ENCODE peak calls at places on chromosomes 5 and 9, in four cellular contexts. I, Z, C and F are unnamed samples.
A peak's percentile ranks its signal among the peaks of the same experiment; 100 is the strongest.

GRCh38 chr5:1208743-1209551 is 7.6 kb downstream of the SLC6A19 start:
- DNase-seq in I (no peak), Z (no peak), C (no peak), F (no peak)

GRCh38 chr9:100308965-100309564 is 43.7 kb downstream of the TEX10 start:
- DNase-seq in I (no peak), Z (no peak), C (no peak), F (no peak)

GRCh38 chr5:142915840-142916424 is 145.8 kb downstream of the ARHGAP26 start:
- DNase-seq in I (no peak), Z (peak; percentile 34), C (no peak), F (no peak)

GRCh38 chr5:77635617-77636422 is 2.7 kb downstream of the OTP start:
- DNase-seq in I (no peak), Z (no peak), C (no peak), F (no peak)

GRCh38 chr5:154285661-154286408 is 95.3 kb downstream of the GALNT10 start:
- DNase-seq in I (no peak), Z (no peak), C (no peak), F (no peak)

GRCh38 chr9:91258448-91258847 is 103.3 kb downstream of the AUH start:
- DNase-seq in I (no peak), Z (no peak), C (no peak), F (no peak)

GRCh38 chr9:2574215-2574614 is 47.4 kb upstream of the VLDLR start:
- DNase-seq in I (no peak), Z (no peak), C (no peak), F (no peak)

GRCh38 chr5:108798866-108799265 is 51.2 kb downstream of the FER start:
- DNase-seq in I (no peak), Z (no peak), C (no peak), F (no peak)

GRCh38 chr5:123261752-123262151 is 161.5 kb downstream of the CEP120 start:
- DNase-seq in I (no peak), Z (no peak), C (no peak), F (no peak)

GRCh38 chr5:165130656-165131055 is 1625.2 kb downstream of the MAT2B start:
- DNase-seq in I (no peak), Z (no peak), C (no peak), F (no peak)

GRCh38 chr9:223167-223566 is 8.5 kb downstream of the DOCK8 start:
- DNase-seq in I (no peak), Z (no peak), C (no peak), F (no peak)

GRCh38 chr9:113580041-113580953 is 116.8 kb downstream of the RGS3 start:
- DNase-seq in I (peak; percentile 38), Z (no peak), C (no peak), F (peak; percentile 79)

GRCh38 chr5:153610009-153610408 is 119.5 kb downstream of the GRIA1 start:
- DNase-seq in I (no peak), Z (no peak), C (no peak), F (no peak)

GRCh38 chr9:19155106-19155999 is 28.1 kb upstream of the PLIN2 start:
- DNase-seq in I (no peak), Z (peak; percentile 0), C (no peak), F (no peak)

GRCh38 chr5:138702166-138702826 is 50.9 kb upstream of the CTNNA1 start:
- DNase-seq in I (no peak), Z (no peak), C (no peak), F (no peak)